ENCODE peak calls at places on chromosome 2, in five cellular contexts. One of them, this sample, is unnamed. For H3K4me1, the result is how much of the 10 kb centered on the place peaks cover.

GRCh38 chr2:25294573-25295462 is 46.9 kb downstream of the DNMT3A start:
- DNase-seq in ovary: peak
- DNase-seq in body of pancreas: peak
- DNase-seq in mucosa of descending colon: peak
- DNase-seq in GM23338: no peak
- DNase-seq in this sample: peak

GRCh38 chr2:12076810-12077209 is 330.4 kb downstream of the LPIN1 start:
- DNase-seq in ovary: no peak
- DNase-seq in body of pancreas: no peak
- DNase-seq in mucosa of descending colon: no peak
- DNase-seq in GM23338: no peak
- DNase-seq in this sample: no peak

GRCh38 chr2:60964651-60965513 is 52.6 kb upstream of the PEX13 start:
- DNase-seq in ovary: no peak
- DNase-seq in body of pancreas: no peak
- DNase-seq in mucosa of descending colon: no peak
- DNase-seq in GM23338: no peak
- DNase-seq in this sample: no peak

GRCh38 chr2:239322414-239323086 is 78.3 kb downstream of the HDAC4 start:
- DNase-seq in ovary: peak
- DNase-seq in body of pancreas: peak
- DNase-seq in mucosa of descending colon: peak
- DNase-seq in GM23338: no peak
- DNase-seq in this sample: peak

GRCh38 chr2:102698369-102699111 is 63.3 kb upstream of the TMEM182 start:
- DNase-seq in ovary: no peak
- DNase-seq in body of pancreas: no peak
- DNase-seq in mucosa of descending colon: peak
- DNase-seq in GM23338: no peak
- DNase-seq in this sample: no peak

GRCh38 chr2:240509667-240510512 is 47.9 kb downstream of the ANKMY1 start:
- DNase-seq in ovary: no peak
- DNase-seq in body of pancreas: peak
- DNase-seq in mucosa of descending colon: no peak
- DNase-seq in GM23338: no peak
- DNase-seq in this sample: no peak

GRCh38 chr2:156332452-156333273 is at the start of gene NR4A2:
- DNase-seq in ovary: peak
- DNase-seq in body of pancreas: peak
- DNase-seq in mucosa of descending colon: peak
- DNase-seq in GM23338: peak
- DNase-seq in this sample: peak

GRCh38 chr2:189848276-189848675 is 64.0 kb downstream of the PMS1 start:
- DNase-seq in ovary: no peak
- DNase-seq in body of pancreas: no peak
- DNase-seq in mucosa of descending colon: no peak
- DNase-seq in GM23338: no peak
- DNase-seq in this sample: no peak

GRCh38 chr2:33158482-33159003 is 211.8 kb downstream of the LTBP1 start:
- DNase-seq in ovary: no peak
- DNase-seq in body of pancreas: no peak
- DNase-seq in mucosa of descending colon: no peak
- DNase-seq in GM23338: no peak
- DNase-seq in this sample: no peak

GRCh38 chr2:150425121-150425559 is 62.3 kb downstream of the RND3 start:
- DNase-seq in ovary: no peak
- DNase-seq in body of pancreas: no peak
- DNase-seq in mucosa of descending colon: no peak
- DNase-seq in GM23338: peak
- DNase-seq in this sample: peak

GRCh38 chr2:217622205-217622621 is 380.6 kb downstream of the TNS1 start:
- DNase-seq in ovary: no peak
- DNase-seq in body of pancreas: no peak
- DNase-seq in mucosa of descending colon: peak
- DNase-seq in GM23338: peak
- DNase-seq in this sample: no peak

GRCh38 chr2:96097951-96098823 is 18.2 kb downstream of the ADRA2B start:
- DNase-seq in ovary: no peak
- DNase-seq in body of pancreas: no peak
- DNase-seq in mucosa of descending colon: no peak
- DNase-seq in GM23338: no peak
- DNase-seq in this sample: peak

GRCh38 chr2:238120463-238121298 is 17.8 kb upstream of the KLHL30 start:
- DNase-seq in ovary: no peak
- DNase-seq in body of pancreas: no peak
- DNase-seq in mucosa of descending colon: peak
- DNase-seq in GM23338: peak
- DNase-seq in this sample: peak

GRCh38 chr2:102484310-102485061 is 11.5 kb downstream of the SLC9A4 start:
- DNase-seq in ovary: no peak
- DNase-seq in body of pancreas: no peak
- DNase-seq in mucosa of descending colon: no peak
- DNase-seq in GM23338: no peak
- DNase-seq in this sample: no peak

GRCh38 chr2:69010437-69011194 is 2.4 kb upstream of the ANTXR1 start:
- DNase-seq in ovary: no peak
- DNase-seq in body of pancreas: no peak
- DNase-seq in mucosa of descending colon: no peak
- DNase-seq in GM23338: no peak
- DNase-seq in this sample: no peak

GRCh38 chr2:145692971-145693478 is 1173.1 kb upstream of the ZEB2 start:
- DNase-seq in ovary: peak
- DNase-seq in body of pancreas: no peak
- DNase-seq in mucosa of descending colon: no peak
- DNase-seq in GM23338: no peak
- DNase-seq in this sample: no peak

GRCh38 chr2:150520887-150521664 is 33.6 kb upstream of the RND3 start:
- DNase-seq in ovary: no peak
- DNase-seq in body of pancreas: no peak
- DNase-seq in mucosa of descending colon: no peak
- DNase-seq in GM23338: no peak
- DNase-seq in this sample: no peak

GRCh38 chr2:213227458-213227857 is 56.8 kb upstream of the SPAG16 start:
- DNase-seq in ovary: no peak
- DNase-seq in body of pancreas: no peak
- DNase-seq in mucosa of descending colon: no peak
- DNase-seq in GM23338: no peak
- DNase-seq in this sample: no peak

GRCh38 chr2:215693269-215693998 is 257.6 kb upstream of the FN1 start:
- DNase-seq in ovary: peak
- DNase-seq in body of pancreas: no peak
- DNase-seq in mucosa of descending colon: no peak
- DNase-seq in GM23338: no peak
- DNase-seq in this sample: no peak

GRCh38 chr2:204425821-204426220 is 119.5 kb upstream of the PARD3B start:
- DNase-seq in ovary: no peak
- DNase-seq in body of pancreas: no peak
- DNase-seq in mucosa of descending colon: no peak
- DNase-seq in GM23338: no peak
- DNase-seq in this sample: no peak

GRCh38 chr2:29616569-29616968 is 304.8 kb downstream of the ALK start:
- DNase-seq in ovary: no peak
- DNase-seq in body of pancreas: no peak
- DNase-seq in mucosa of descending colon: no peak
- DNase-seq in GM23338: no peak
- DNase-seq in this sample: no peak

GRCh38 chr2:233400341-233400740 is 46.0 kb downstream of the DGKD start:
- DNase-seq in ovary: peak
- DNase-seq in body of pancreas: no peak
- DNase-seq in mucosa of descending colon: no peak
- DNase-seq in GM23338: no peak
- DNase-seq in this sample: no peak

GRCh38 chr2:138433995-138434991 is 67.3 kb upstream of the SPOPL start:
- DNase-seq in ovary: no peak
- DNase-seq in body of pancreas: no peak
- DNase-seq in mucosa of descending colon: no peak
- DNase-seq in GM23338: peak
- DNase-seq in this sample: no peak

GRCh38 chr2:38294597-38294996 is 82.5 kb downstream of the ATL2 start:
- DNase-seq in ovary: no peak
- DNase-seq in body of pancreas: no peak
- DNase-seq in mucosa of descending colon: no peak
- DNase-seq in GM23338: no peak
- DNase-seq in this sample: no peak

GRCh38 chr2:109321570-109321969 is 192.6 kb downstream of the SH3RF3 start:
- DNase-seq in ovary: no peak
- DNase-seq in body of pancreas: no peak
- DNase-seq in mucosa of descending colon: no peak
- DNase-seq in GM23338: no peak
- DNase-seq in this sample: no peak
- TF ChIP-seq CTCF in ovary: no peak
- TF ChIP-seq CTCF in body of pancreas: no peak
- TF ChIP-seq CTCF in mucosa of descending colon: no peak
- TF ChIP-seq CTCF in GM23338: no peak
- TF ChIP-seq CTCF in this sample: no peak

GRCh38 chr2:10486091-10486490 is 38.0 kb upstream of the ODC1 start:
- DNase-seq in ovary: no peak
- DNase-seq in body of pancreas: no peak
- DNase-seq in mucosa of descending colon: no peak
- DNase-seq in GM23338: no peak
- DNase-seq in this sample: no peak

GRCh38 chr2:10490806-10491291 is 42.7 kb upstream of the ODC1 start:
- DNase-seq in ovary: no peak
- DNase-seq in body of pancreas: no peak
- DNase-seq in mucosa of descending colon: peak
- DNase-seq in GM23338: no peak
- DNase-seq in this sample: no peak

GRCh38 chr2:10489842-10490555 is 41.9 kb upstream of the ODC1 start:
- DNase-seq in ovary: no peak
- DNase-seq in body of pancreas: no peak
- DNase-seq in mucosa of descending colon: no peak
- DNase-seq in GM23338: no peak
- DNase-seq in this sample: no peak

GRCh38 chr2:10486601-10487079 is 38.5 kb upstream of the ODC1 start:
- DNase-seq in ovary: no peak
- DNase-seq in body of pancreas: no peak
- DNase-seq in mucosa of descending colon: peak
- DNase-seq in GM23338: no peak
- DNase-seq in this sample: no peak

DNA sequence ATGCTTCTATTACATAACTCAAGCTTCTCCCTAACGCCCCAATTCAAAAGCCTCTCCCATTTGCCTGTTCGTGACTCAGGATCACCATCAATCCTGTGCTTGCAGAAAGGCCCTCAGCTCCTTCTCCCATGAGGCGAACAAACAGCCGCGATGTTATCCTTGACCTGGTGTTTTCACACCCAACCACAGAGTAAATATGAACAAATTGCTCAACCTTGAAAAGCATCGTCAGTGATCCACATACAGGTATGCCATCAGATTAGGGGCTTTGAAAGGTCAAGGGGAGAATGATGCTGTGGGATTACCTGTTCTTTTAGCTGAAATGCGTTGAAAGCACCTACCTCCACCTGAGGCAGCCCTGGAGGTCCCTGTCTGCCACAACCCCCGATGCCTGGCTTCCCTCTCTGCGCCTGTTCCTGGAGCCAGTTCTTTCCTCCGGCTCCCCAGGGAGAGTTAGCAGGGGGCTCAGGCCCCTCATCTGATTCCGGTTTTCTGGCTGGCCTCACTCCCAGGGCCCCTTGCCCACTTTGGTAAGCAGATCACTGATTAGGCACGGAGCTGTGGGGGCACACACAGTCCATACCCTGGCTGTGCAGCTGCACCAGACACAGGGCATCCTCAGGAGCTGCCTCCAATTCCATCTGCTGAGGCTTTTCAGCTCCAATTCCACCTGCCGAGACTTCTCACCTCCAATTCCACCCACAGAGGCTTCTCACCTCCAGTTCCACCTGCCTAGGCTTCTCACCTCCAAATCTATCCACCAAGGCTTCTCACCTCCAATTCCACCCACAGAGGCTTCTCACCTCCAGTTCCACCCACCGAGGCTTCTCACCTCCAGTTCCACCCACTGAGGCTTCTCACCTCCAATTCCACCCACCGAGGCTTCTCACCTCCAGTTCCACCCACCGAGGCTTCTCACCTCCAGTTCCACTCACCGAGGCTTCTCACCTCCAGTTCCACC is 39.3 kb upstream of the ODC1 start:
- DNase-seq in ovary: no peak
- DNase-seq in body of pancreas: no peak
- DNase-seq in mucosa of descending colon: peak
- DNase-seq in GM23338: no peak
- DNase-seq in this sample: no peak
- H3K4me3 ChIP-seq in ovary: no peak
- H3K4me3 ChIP-seq in body of pancreas: no peak
- H3K4me3 ChIP-seq in mucosa of descending colon: no peak
- H3K4me3 ChIP-seq in GM23338: no peak
- H3K4me3 ChIP-seq in this sample: no peak

DNA sequence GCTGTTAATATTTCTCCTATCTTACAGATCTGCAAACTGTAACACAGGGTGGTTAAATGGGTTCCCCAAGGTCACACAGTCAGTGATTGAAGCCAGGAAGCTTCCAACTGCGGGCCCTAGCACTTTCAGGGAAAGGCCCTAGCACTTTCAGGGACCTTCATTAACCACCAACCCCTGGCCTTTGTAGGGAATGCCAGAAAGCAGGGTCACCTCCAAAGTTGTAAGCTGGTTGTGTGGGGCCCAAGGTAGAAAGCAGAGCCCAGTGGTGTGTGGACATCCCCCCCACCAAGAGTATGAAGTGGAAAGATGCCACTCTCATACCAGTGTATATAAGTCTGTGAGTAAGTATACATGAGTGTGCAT is 4.4 kb downstream of the DLX2 start:
- DNase-seq in ovary: no peak
- DNase-seq in body of pancreas: no peak
- DNase-seq in mucosa of descending colon: no peak
- DNase-seq in GM23338: peak
- DNase-seq in this sample: no peak
- H3K4me1 ChIP-seq in ovary: under half
- H3K4me1 ChIP-seq in body of pancreas: half or more
- H3K4me1 ChIP-seq in mucosa of descending colon: half or more
- H3K4me1 ChIP-seq in GM23338: half or more
- H3K4me1 ChIP-seq in this sample: half or more

GRCh38 chr2:127479866-127480743 is 46.2 kb downstream of the IWS1 start:
- DNase-seq in ovary: no peak
- DNase-seq in body of pancreas: no peak
- DNase-seq in mucosa of descending colon: no peak
- DNase-seq in GM23338: peak
- DNase-seq in this sample: no peak
- TF ChIP-seq CTCF in ovary: no peak
- TF ChIP-seq CTCF in body of pancreas: no peak
- TF ChIP-seq CTCF in mucosa of descending colon: no peak
- TF ChIP-seq CTCF in GM23338: peak
- TF ChIP-seq CTCF in this sample: no peak

GRCh38 chr2:46351388-46352141 is 54.4 kb downstream of the EPAS1 start:
- DNase-seq in ovary: no peak
- DNase-seq in body of pancreas: no peak
- DNase-seq in mucosa of descending colon: peak
- DNase-seq in GM23338: peak
- DNase-seq in this sample: peak
- H3K4me3 ChIP-seq in ovary: no peak
- H3K4me3 ChIP-seq in body of pancreas: no peak
- H3K4me3 ChIP-seq in mucosa of descending colon: no peak
- H3K4me3 ChIP-seq in GM23338: no peak
- H3K4me3 ChIP-seq in this sample: peak

GRCh38 chr2:88925770-88926462 is 234.4 kb downstream of the RPIA start:
- DNase-seq in ovary: no peak
- DNase-seq in body of pancreas: no peak
- DNase-seq in mucosa of descending colon: no peak
- DNase-seq in GM23338: no peak
- DNase-seq in this sample: no peak
- H3K4me1 ChIP-seq in ovary: under half
- H3K4me1 ChIP-seq in body of pancreas: under half
- H3K4me1 ChIP-seq in mucosa of descending colon: under half
- H3K4me1 ChIP-seq in GM23338: under half
- H3K4me1 ChIP-seq in this sample: under half